ENCODE peak calls at places on chromosomes 11 and 22, in seven cellular contexts. One of them, this sample, is unnamed.

GRCh38 chr11:78218707-78219492 is 30.2 kb downstream of the USP35 start:
- DNase-seq in IMR-90: no peak
- DNase-seq in neuronal stem cell: no peak
- DNase-seq in mesendoderm: no peak
- DNase-seq in trophoblast cell: no peak
- DNase-seq in mesenchymal stem cell: no peak
- DNase-seq in H1: no peak
- DNase-seq in this sample: peak; percentile 16

GRCh38 chr22:35617137-35617755 is at the start of gene MB:
- DNase-seq in IMR-90: no peak
- DNase-seq in neuronal stem cell: no peak
- DNase-seq in mesendoderm: no peak
- DNase-seq in trophoblast cell: no peak
- DNase-seq in mesenchymal stem cell: no peak
- DNase-seq in H1: no peak
- DNase-seq in this sample: no peak

GRCh38 chr11:122897606-122898210 is 15.1 kb downstream of the JHY start:
- DNase-seq in IMR-90: peak; percentile 68
- DNase-seq in neuronal stem cell: no peak
- DNase-seq in mesendoderm: no peak
- DNase-seq in trophoblast cell: peak; percentile 51
- DNase-seq in mesenchymal stem cell: peak; percentile 10
- DNase-seq in H1: no peak
- DNase-seq in this sample: no peak

GRCh38 chr11:108221981-108222685 is at the start of gene NPAT:
- DNase-seq in IMR-90: no peak
- DNase-seq in neuronal stem cell: no peak
- DNase-seq in mesendoderm: no peak
- DNase-seq in trophoblast cell: no peak
- DNase-seq in mesenchymal stem cell: no peak
- DNase-seq in H1: no peak
- DNase-seq in this sample: no peak

GRCh38 chr11:95104916-95105315 is 15.3 kb downstream of the ENDOD1 start:
- DNase-seq in IMR-90: no peak
- DNase-seq in neuronal stem cell: no peak
- DNase-seq in mesendoderm: no peak
- DNase-seq in trophoblast cell: no peak
- DNase-seq in mesenchymal stem cell: no peak
- DNase-seq in H1: no peak
- DNase-seq in this sample: no peak

GRCh38 chr22:19518568-19519030 is 5.6 kb downstream of the CLDN5 start:
- DNase-seq in IMR-90: no peak
- DNase-seq in neuronal stem cell: no peak
- DNase-seq in mesendoderm: no peak
- DNase-seq in trophoblast cell: no peak
- DNase-seq in mesenchymal stem cell: no peak
- DNase-seq in H1: no peak
- DNase-seq in this sample: no peak

GRCh38 chr22:45314054-45314721 is 4.5 kb downstream of the FAM118A start:
- DNase-seq in IMR-90: no peak
- DNase-seq in neuronal stem cell: no peak
- DNase-seq in mesendoderm: peak; percentile 77
- DNase-seq in trophoblast cell: no peak
- DNase-seq in mesenchymal stem cell: no peak
- DNase-seq in H1: no peak
- DNase-seq in this sample: no peak

GRCh38 chr22:31567702-31568101 is 71.4 kb downstream of the SFI1 start:
- DNase-seq in IMR-90: no peak
- DNase-seq in neuronal stem cell: no peak
- DNase-seq in mesendoderm: no peak
- DNase-seq in trophoblast cell: no peak
- DNase-seq in mesenchymal stem cell: no peak
- DNase-seq in H1: no peak
- DNase-seq in this sample: no peak

GRCh38 chr11:27726981-27727380 is 26.7 kb upstream of the BDNF start:
- DNase-seq in IMR-90: no peak
- DNase-seq in neuronal stem cell: no peak
- DNase-seq in mesendoderm: no peak
- DNase-seq in trophoblast cell: no peak
- DNase-seq in mesenchymal stem cell: no peak
- DNase-seq in H1: no peak
- DNase-seq in this sample: no peak

GRCh38 chr22:46500201-46500600 is 37.2 kb downstream of the CELSR1 start:
- DNase-seq in IMR-90: no peak
- DNase-seq in neuronal stem cell: peak; percentile 92
- DNase-seq in mesendoderm: peak; percentile 97
- DNase-seq in trophoblast cell: no peak
- DNase-seq in mesenchymal stem cell: no peak
- DNase-seq in H1: peak; percentile 54
- DNase-seq in this sample: peak; percentile 91

GRCh38 chr11:28528217-28528616 is 420.0 kb downstream of the METTL15 start:
- DNase-seq in IMR-90: no peak
- DNase-seq in neuronal stem cell: no peak
- DNase-seq in mesendoderm: no peak
- DNase-seq in trophoblast cell: no peak
- DNase-seq in mesenchymal stem cell: no peak
- DNase-seq in H1: no peak
- DNase-seq in this sample: no peak

GRCh38 chr11:109961261-109961660 is 131.9 kb upstream of the ZC3H12C start:
- DNase-seq in IMR-90: no peak
- DNase-seq in neuronal stem cell: no peak
- DNase-seq in mesendoderm: no peak
- DNase-seq in trophoblast cell: no peak
- DNase-seq in mesenchymal stem cell: no peak
- DNase-seq in H1: no peak
- DNase-seq in this sample: no peak
- H3K23ac ChIP-seq in IMR-90: no peak overlapping the region
- H3K23ac ChIP-seq in neuronal stem cell: no peak overlapping the region
- H3K23ac ChIP-seq in mesendoderm: no peak overlapping the region
- H3K23ac ChIP-seq in trophoblast cell: no peak overlapping the region
- H3K23ac ChIP-seq in mesenchymal stem cell: no peak overlapping the region
- H3K23ac ChIP-seq in H1: no peak overlapping the region
- H3K23ac ChIP-seq in this sample: no peak overlapping the region

GRCh38 chr11:30549565-30549964 is 36.6 kb downstream of the MPPED2 start:
- DNase-seq in IMR-90: no peak
- DNase-seq in neuronal stem cell: no peak
- DNase-seq in mesendoderm: no peak
- DNase-seq in trophoblast cell: no peak
- DNase-seq in mesenchymal stem cell: no peak
- DNase-seq in H1: no peak
- DNase-seq in this sample: no peak

GRCh38 chr11:30546334-30546733 is 39.8 kb downstream of the MPPED2 start:
- DNase-seq in IMR-90: no peak
- DNase-seq in neuronal stem cell: no peak
- DNase-seq in mesendoderm: peak; percentile 42
- DNase-seq in trophoblast cell: no peak
- DNase-seq in mesenchymal stem cell: no peak
- DNase-seq in H1: no peak
- DNase-seq in this sample: no peak

DNA sequence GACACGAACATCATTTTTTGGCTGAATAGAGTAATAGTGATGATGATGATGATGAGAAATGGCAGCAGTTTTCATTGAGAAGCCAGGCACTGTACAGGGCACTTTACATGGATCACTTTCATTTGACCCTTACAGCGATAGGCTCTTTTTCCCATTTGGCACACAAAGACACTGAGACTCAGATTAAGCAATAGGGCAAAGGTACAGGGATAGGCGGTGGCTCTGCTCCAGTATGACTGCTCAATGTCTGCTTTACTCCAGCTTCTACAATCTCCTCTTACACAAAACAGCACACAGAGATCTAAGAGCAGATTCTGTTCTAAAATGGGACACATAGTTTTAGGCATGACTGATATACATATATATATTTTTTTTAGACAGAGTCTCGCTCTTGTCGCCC is 40.6 kb downstream of the MPPED2 start:
- DNase-seq in IMR-90: no peak
- DNase-seq in neuronal stem cell: no peak
- DNase-seq in mesendoderm: no peak
- DNase-seq in trophoblast cell: no peak
- DNase-seq in mesenchymal stem cell: no peak
- DNase-seq in H1: no peak
- DNase-seq in this sample: no peak
- H3K23ac ChIP-seq in IMR-90: no peak overlapping the region
- H3K23ac ChIP-seq in neuronal stem cell: no peak overlapping the region
- H3K23ac ChIP-seq in mesendoderm: no peak overlapping the region
- H3K23ac ChIP-seq in trophoblast cell: no peak overlapping the region
- H3K23ac ChIP-seq in mesenchymal stem cell: no peak overlapping the region
- H3K23ac ChIP-seq in H1: no peak overlapping the region
- H3K23ac ChIP-seq in this sample: no peak overlapping the region

DNA sequence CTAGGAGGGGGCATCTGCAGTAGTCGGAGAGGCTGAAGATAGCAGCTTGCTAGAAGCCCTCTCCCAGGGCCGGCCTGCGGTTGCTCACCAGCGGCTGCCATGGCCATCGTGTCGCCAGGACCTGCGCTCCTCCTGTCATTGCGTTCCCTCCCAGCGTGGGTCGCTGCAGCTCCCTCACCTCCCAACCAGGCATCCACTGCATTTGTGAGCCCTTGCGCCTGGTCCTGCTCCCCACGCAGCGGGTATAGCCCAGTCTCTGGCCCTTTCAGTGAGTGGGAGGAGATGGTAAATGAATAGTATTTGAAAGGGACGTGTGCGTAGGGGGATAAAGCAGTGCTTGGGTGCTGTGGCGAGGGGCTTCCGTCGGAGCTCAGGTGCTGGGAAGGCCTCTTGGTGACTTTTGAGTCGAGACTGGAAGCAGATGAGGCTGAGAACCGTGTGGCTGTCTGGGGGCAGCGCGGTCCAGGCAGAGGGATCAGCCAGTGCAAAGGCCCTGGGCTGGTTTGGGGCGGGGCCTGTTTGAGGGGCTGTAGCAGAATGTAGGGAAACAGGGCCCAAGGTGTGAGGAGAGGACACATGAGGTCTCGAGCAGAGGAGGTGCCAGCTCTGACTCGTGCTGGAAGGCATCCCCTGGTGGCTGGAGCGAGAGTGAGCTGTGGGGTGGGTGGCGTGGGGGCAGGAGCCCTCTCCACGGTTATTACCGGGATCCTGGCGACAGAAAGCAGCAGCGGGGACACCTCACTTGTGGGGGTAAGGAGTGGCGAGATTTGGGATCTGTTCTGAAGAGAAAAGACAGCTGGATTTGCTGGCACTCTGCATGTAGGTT is 39.3 kb downstream of the LRP5 start:
- DNase-seq in IMR-90: no peak
- DNase-seq in neuronal stem cell: no peak
- DNase-seq in mesendoderm: no peak
- DNase-seq in trophoblast cell: no peak
- DNase-seq in mesenchymal stem cell: no peak
- DNase-seq in H1: no peak
- DNase-seq in this sample: no peak
- H3K23ac ChIP-seq in IMR-90: no peak overlapping the region
- H3K23ac ChIP-seq in neuronal stem cell: peak overlapping the region; percentile 59
- H3K23ac ChIP-seq in mesendoderm: no peak overlapping the region
- H3K23ac ChIP-seq in trophoblast cell: no peak overlapping the region
- H3K23ac ChIP-seq in mesenchymal stem cell: no peak overlapping the region
- H3K23ac ChIP-seq in H1: no peak overlapping the region
- H3K23ac ChIP-seq in this sample: no peak overlapping the region

DNA sequence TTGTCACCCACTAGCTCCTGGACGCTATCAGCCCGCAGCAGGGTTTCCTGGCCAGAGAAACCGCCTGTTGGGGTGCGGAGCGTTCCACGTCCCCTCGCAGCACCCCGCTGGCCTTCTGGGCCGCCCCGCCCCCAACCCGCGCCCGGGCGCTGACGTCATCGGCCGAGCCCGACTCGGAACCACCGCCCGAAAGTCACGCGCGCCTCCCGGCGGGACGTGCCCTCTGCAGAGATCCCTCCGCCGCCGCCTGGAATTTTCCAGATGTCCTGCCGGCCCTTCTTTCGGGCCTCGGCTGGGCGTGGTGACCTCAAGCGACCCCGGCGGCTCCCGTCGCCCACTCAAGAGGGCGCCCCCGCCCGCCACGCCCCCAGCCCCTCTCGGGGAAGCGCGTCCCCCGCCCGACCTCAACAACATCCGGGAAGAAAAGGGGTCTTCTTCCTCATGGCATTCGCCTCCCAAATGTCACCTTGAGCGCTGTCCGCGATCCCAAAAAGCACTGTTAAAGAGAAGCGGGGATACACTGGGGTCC is 430 bp upstream of the NEAT1 start:
- DNase-seq in IMR-90: peak; percentile 97
- DNase-seq in neuronal stem cell: peak; percentile 92
- DNase-seq in mesendoderm: peak; percentile 98
- DNase-seq in trophoblast cell: peak; percentile 94
- DNase-seq in mesenchymal stem cell: peak; percentile 97
- DNase-seq in H1: peak; percentile 74
- DNase-seq in this sample: peak; percentile 92
- H3K23ac ChIP-seq in IMR-90: peak overlapping the region; percentile 99
- H3K23ac ChIP-seq in neuronal stem cell: peak overlapping the region; percentile 100
- H3K23ac ChIP-seq in mesendoderm: no peak overlapping the region
- H3K23ac ChIP-seq in trophoblast cell: no peak overlapping the region
- H3K23ac ChIP-seq in mesenchymal stem cell: no peak overlapping the region
- H3K23ac ChIP-seq in H1: no peak overlapping the region
- H3K23ac ChIP-seq in this sample: no peak overlapping the region

DNA sequence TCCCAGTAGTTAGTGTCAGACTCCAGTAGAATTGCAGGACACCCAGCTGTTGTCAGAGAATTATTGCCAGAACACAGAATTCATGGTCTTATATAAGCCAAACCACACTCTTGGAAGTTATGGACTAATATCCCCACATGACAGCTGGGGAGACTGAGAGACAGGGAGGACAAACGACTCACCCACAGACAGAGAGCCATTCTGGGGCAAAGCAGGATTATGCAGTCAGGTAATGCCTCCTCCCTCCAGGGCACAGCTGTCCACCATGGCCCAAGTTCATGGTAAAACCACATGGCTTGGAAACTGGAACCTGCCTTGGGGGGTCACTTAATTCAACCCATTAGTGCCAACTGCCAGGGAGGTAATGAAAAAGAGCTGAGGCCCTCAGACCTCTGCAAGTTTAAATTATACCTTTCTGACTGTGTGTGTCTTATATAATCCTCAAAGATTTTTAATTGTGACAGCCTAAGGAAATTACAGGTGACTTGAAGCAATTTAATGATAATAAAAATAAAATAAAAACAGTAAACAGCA is 299.5 kb downstream of the BUD13 start:
- DNase-seq in IMR-90: no peak
- DNase-seq in neuronal stem cell: no peak
- DNase-seq in mesendoderm: no peak
- DNase-seq in trophoblast cell: no peak
- DNase-seq in mesenchymal stem cell: no peak
- DNase-seq in H1: no peak
- DNase-seq in this sample: no peak
- H3K23ac ChIP-seq in IMR-90: no peak overlapping the region
- H3K23ac ChIP-seq in neuronal stem cell: no peak overlapping the region
- H3K23ac ChIP-seq in mesendoderm: no peak overlapping the region
- H3K23ac ChIP-seq in trophoblast cell: no peak overlapping the region
- H3K23ac ChIP-seq in mesenchymal stem cell: no peak overlapping the region
- H3K23ac ChIP-seq in H1: no peak overlapping the region
- H3K23ac ChIP-seq in this sample: no peak overlapping the region

GRCh38 chr22:27764722-27765236 is 36.8 kb downstream of the MN1 start:
- DNase-seq in IMR-90: no peak
- DNase-seq in neuronal stem cell: no peak
- DNase-seq in mesendoderm: no peak
- DNase-seq in trophoblast cell: no peak
- DNase-seq in mesenchymal stem cell: no peak
- DNase-seq in H1: no peak
- DNase-seq in this sample: no peak
- H3K23ac ChIP-seq in IMR-90: no peak overlapping the region
- H3K23ac ChIP-seq in neuronal stem cell: no peak overlapping the region
- H3K23ac ChIP-seq in mesendoderm: no peak overlapping the region
- H3K23ac ChIP-seq in trophoblast cell: no peak overlapping the region
- H3K23ac ChIP-seq in mesenchymal stem cell: no peak overlapping the region
- H3K23ac ChIP-seq in H1: no peak overlapping the region
- H3K23ac ChIP-seq in this sample: no peak overlapping the region